ENCODE peak calls at places on chromosomes 2 and 18, in eight cellular contexts. W, U, O, K, Z, G, V and L are unnamed samples. For H3K4me1, the result is how much of the 10 kb centered on the place peaks cover.

GRCh38 chr2:152556506-152556905 is 160.8 kb downstream of the PRPF40A start:
- DNase-seq in O (no peak), U (no peak), G (no peak), K (no peak), Z (no peak), V (no peak), W (no peak), L (no peak)

GRCh38 chr2:164725542-164725941 is 104.3 kb upstream of the GRB14 start:
- DNase-seq in V (no peak), O (no peak), K (no peak), G (no peak), U (no peak), W (no peak), Z (no peak), L (no peak)

GRCh38 chr2:42095923-42096408 is 48.1 kb downstream of the PKDCC start:
- DNase-seq in K (peak), O (peak), U (peak), W (peak), Z (peak), V (peak), G (peak), L (no peak)

GRCh38 chr2:100285691-100286090 is 36.6 kb downstream of the LONRF2 start:
- DNase-seq in V (no peak), O (no peak), G (no peak), U (peak), K (no peak), Z (no peak), W (no peak), L (no peak)

GRCh38 chr2:121046335-121046734 is 238.7 kb downstream of the TFCP2L1 start:
- DNase-seq in O (no peak), Z (no peak), U (no peak), W (no peak), V (no peak), K (no peak), G (no peak), L (no peak)

GRCh38 chr2:35548171-35548570 is 807.4 kb upstream of the CRIM1 start:
- DNase-seq in Z (no peak), K (no peak), U (no peak), O (no peak), V (no peak), G (no peak), W (no peak), L (no peak)

GRCh38 chr2:240846881-240847601 is 21.6 kb upstream of the AGXT start:
- DNase-seq in V (no peak), U (no peak), W (peak), G (no peak), K (no peak), Z (no peak), O (no peak), L (no peak)

GRCh38 chr2:181741756-181742155 is 61.4 kb upstream of the NEUROD1 start:
- DNase-seq in G (no peak), V (no peak), O (no peak), K (no peak), W (no peak), U (no peak), Z (no peak), L (no peak)

GRCh38 chr2:65319674-65320041 is 92.0 kb downstream of the ACTR2 start:
- DNase-seq in W (no peak), U (no peak), K (no peak), V (no peak), Z (no peak), O (no peak), G (no peak), L (peak)

DNA sequence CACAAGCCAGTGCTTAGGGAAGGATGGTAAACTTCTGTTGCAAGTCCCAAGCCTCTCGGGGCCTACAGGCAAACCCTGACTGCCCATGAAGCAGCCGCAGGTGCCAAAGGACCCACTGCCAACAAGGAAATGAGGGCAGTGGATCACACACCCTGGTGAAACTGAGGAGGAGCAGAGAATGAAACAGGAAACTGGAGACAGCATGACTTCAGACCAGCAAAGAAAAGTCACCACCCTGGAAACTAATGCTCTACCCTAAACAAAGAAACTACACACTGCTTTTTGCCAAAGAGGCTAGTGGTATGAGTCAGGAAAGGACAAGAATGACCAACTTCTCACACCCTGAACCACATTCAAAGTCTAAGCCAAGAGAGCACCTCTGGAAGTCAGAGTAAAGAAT is 97.2 kb downstream of the MYO5B start:
- DNase-seq in V (no peak), W (peak), Z (no peak), G (peak), U (no peak), O (no peak), K (peak), L (no peak)
- TF ChIP-seq EP300 in V (no peak), W (no peak), Z (no peak), G (no peak), U (no peak), O (no peak), K (no peak), L (no peak)

GRCh38 chr2:46409756-46410155 is 69.6 kb upstream of the TMEM247 start:
- DNase-seq in G (no peak), U (no peak), V (no peak), K (no peak), O (no peak), Z (no peak), W (no peak), L (no peak)

GRCh38 chr2:46410273-46411244 is 68.8 kb upstream of the TMEM247 start:
- DNase-seq in O (no peak), V (no peak), K (no peak), G (no peak), Z (no peak), U (no peak), W (peak), L (no peak)

GRCh38 chr2:46412010-46412409 is 67.4 kb upstream of the TMEM247 start:
- DNase-seq in W (no peak), K (no peak), G (no peak), V (no peak), Z (no peak), O (no peak), U (no peak), L (no peak)

GRCh38 chr2:46413111-46413510 is 66.3 kb upstream of the TMEM247 start:
- DNase-seq in U (no peak), K (no peak), W (no peak), V (no peak), Z (no peak), O (no peak), G (no peak), L (no peak)

DNA sequence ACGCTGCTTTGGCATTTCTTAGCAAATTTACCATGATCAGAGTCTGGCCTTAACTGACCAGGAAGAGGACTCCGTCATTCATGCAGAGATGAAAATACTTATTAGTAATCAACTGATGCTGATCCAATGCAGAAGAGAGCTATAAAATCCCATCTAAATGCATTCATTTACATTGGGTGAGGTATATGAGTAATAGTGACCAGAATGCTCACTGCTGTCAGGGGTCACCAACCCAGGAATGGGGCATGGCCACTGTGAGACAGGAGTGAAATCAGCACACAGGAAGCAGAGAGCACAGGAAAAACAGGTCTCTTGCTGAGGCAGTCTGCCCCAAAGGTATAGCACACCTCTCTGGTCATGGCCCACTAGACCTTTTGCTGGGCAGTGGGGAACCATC is 68.1 kb upstream of the TMEM247 start:
- DNase-seq in U (no peak), Z (no peak), G (no peak), V (no peak), W (no peak), O (no peak), K (no peak), L (no peak)
- H3K4me1 ChIP-seq in U (under half), Z (under half), G (under half), V (under half), W (under half), O (under half), K (half or more), L (under half)

GRCh38 chr2:212726403-212726802 is 187.8 kb upstream of the ERBB4 start:
- DNase-seq in K (no peak), U (no peak), Z (no peak), V (no peak), O (no peak), G (no peak), W (no peak), L (no peak)
- TF ChIP-seq EP300 in K (no peak), U (no peak), Z (no peak), V (no peak), O (no peak), G (no peak), W (no peak), L (no peak)

DNA sequence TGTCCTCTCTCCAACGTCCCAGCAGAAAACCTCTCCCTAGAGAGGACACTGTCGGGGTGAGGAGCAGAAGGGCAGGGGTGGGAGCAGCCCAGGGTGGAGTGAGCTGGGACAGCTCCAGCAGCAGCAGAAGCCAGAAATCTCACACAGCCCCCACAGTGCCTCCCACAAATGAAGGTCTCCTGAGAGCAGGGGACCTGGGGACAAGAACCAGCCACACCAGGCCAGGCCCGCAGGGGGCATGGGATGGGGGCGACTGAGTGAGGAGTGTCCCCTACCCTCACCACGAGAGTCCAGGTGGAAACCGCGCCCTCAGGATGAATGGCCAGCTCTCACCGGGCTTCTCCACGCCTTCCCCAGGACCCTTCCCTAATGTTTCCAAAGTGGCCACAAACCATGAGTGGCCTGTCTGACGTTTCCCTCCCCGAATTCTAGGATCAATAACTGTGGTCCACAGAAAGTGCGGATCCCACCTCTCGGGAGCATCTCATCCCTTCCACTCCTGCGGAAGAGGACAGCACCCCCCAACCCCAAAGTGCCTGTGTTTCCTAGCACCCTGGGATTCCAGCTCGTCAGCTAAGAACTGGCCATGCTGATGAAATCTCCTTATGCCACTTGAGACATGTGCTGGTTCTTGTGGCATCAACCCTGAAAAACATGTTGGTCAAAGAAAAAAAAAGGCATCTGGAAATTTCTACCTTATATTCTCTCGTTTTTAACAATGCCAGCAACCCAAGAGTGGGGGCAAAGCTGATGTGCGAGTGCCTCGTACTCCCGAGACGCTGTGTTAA is 121.1 kb downstream of the HDAC4 start:
- DNase-seq in Z (peak), K (no peak), W (peak), O (no peak), U (no peak), G (peak), V (no peak), L (no peak)
- H3K4me1 ChIP-seq in Z (under half), K (under half), W (under half), O (half or more), U (half or more), G (under half), V (under half), L (half or more)

DNA sequence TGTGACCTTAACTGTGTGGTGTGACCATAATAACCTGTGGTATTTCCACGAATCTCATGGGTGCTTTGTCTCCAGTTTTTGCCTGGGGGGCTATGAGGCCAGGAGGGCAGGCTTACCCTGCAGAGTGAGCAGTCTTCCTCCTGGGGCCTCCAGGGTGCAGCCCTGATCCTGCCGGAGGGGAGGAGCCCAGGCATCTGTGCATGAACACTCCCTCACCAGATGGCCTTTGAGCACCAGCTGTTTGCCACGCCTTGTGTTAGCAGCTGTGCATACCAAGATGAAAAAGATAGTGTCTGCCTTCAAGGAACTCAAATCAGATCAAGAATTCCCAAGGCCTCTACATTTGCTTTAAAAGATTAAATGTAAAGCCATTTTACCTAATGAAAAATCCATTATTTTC is 75.0 kb upstream of the RBM44 start:
- DNase-seq in W (peak), K (peak), Z (no peak), G (peak), U (peak), O (peak), V (no peak), L (no peak)
- TF ChIP-seq EP300 in W (no peak), K (peak), Z (no peak), G (peak), U (no peak), O (no peak), V (no peak), L (no peak)

GRCh38 chr18:48542513-48543181 is 3.8 kb downstream of the CTIF start:
- DNase-seq in W (no peak), Z (no peak), U (no peak), K (no peak), V (no peak), O (peak), G (no peak), L (no peak)
- H3K4me1 ChIP-seq in W (under half), Z (under half), U (half or more), K (half or more), V (under half), O (under half), G (under half), L (half or more)

DNA sequence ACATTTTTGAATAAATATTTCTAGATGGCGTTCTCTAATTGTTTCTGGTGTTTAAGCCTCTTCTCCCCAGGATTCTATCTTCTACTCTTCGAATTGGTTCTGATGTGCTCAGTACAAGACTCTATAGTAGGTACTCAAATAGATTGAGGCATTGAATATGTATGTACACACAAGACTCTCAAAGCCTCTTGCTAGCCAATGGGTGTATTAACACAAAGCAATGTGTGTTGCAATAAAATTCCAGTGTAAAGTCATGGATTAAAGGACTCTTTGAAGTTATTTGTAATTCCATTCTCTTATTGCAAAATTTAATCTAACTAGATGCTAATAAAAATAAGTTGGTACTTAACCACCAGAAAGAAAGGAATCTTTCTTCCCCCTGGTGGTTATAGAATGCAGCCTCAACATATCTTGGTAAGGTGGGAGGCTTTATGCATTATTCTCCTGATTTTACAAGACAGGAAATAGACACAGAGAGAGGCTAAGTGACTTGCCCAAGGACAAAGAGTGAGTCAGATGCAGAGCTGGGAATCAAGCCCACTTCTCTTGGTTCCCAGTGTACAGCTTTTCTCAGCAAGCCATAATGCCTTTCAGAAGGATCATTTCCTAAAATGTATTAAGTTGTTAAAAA is 18.1 kb downstream of the LRP1B start:
- DNase-seq in O (no peak), W (no peak), G (no peak), V (no peak), K (no peak), Z (no peak), U (peak), L (no peak)
- TF ChIP-seq EP300 in O (no peak), W (no peak), G (no peak), V (no peak), K (no peak), Z (no peak), U (no peak), L (no peak)

GRCh38 chr2:233075141-233075965 is 15.2 kb downstream of the INPP5D start:
- DNase-seq in G (peak), U (no peak), W (peak), K (peak), O (no peak), V (no peak), Z (no peak), L (no peak)

GRCh38 chr2:233072838-233073237 is 12.7 kb downstream of the INPP5D start:
- DNase-seq in V (no peak), G (no peak), O (no peak), K (no peak), U (no peak), Z (no peak), W (peak), L (no peak)

GRCh38 chr2:233074106-233074505 is 14.0 kb downstream of the INPP5D start:
- DNase-seq in O (no peak), G (no peak), K (no peak), W (peak), Z (no peak), U (no peak), V (no peak), L (no peak)

GRCh38 chr2:233076749-233077148 is 16.6 kb downstream of the INPP5D start:
- DNase-seq in U (no peak), O (no peak), W (no peak), G (no peak), V (no peak), K (no peak), Z (no peak), L (no peak)

DNA sequence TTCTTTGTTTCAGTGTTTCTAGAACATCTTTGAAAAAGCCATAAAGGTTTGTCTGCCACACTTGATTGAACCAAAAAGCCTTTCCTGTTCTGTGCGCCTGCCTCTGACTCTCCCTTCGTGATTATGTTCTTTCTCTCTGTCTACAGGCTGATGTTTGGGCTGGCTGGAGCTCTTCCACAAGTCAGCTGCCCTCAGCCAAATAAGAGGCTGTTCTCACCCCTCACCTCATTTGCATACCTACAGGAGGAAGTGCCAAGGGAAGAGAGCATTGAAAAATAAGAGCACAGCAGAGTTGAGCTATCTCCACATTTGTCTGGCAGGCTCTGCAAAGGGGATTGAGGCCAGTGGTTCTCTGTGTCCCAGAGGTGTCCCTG is 15.8 kb downstream of the INPP5D start:
- DNase-seq in W (peak), U (no peak), V (no peak), G (peak), Z (no peak), O (no peak), K (no peak), L (no peak)
- H3K4me1 ChIP-seq in W (under half), U (under half), V (under half), G (under half), Z (under half), O (under half), K (under half), L (under half)